ENCODE peak calls at places on chromosomes 5 and 9, in five cellular contexts. A is A549, G is GM12878, K is HepG2, P is K562. N is an unnamed sample.

GRCh38 chr9:113522419-113522818 is 58.9 kb downstream of the RGS3 start:
- DNase-seq in K (no peak), P (no peak), A (no peak), G (no peak), N (no peak)

GRCh38 chr5:124236366-124237231 is 509.8 kb downstream of the ZNF608 start:
- DNase-seq in P (no peak), K (no peak), G (no peak), A (no peak), N (no peak)

GRCh38 chr9:72601595-72601994 is 80.2 kb downstream of the TMC1 start:
- DNase-seq in A (no peak), P (no peak), G (no peak), K (no peak), N (no peak)

GRCh38 chr9:5643005-5643624 is 14.2 kb downstream of the RIC1 start:
- DNase-seq in K (no peak), G (no peak), P (no peak), A (no peak), N (no peak)

GRCh38 chr5:122126177-122126701 is 3.1 kb upstream of the ZNF474 start:
- DNase-seq in K (no peak), A (no peak), G (no peak), P (peak; percentile 93), N (peak; percentile 13)

GRCh38 chr5:6731465-6732237 is 18.4 kb downstream of the TENT4A start:
- DNase-seq in G (no peak), P (no peak), K (no peak), A (no peak), N (no peak)

GRCh38 chr9:89616411-89616810 is 11.6 kb downstream of the GADD45G start:
- DNase-seq in P (no peak), K (no peak), A (no peak), G (no peak), N (no peak)

GRCh38 chr5:78829811-78830499 is 155.2 kb downstream of the ARSB start:
- DNase-seq in G (no peak), P (no peak), K (no peak), A (no peak), N (no peak)

GRCh38 chr9:88007291-88007650 is 32.9 kb upstream of the CDK20 start:
- DNase-seq in P (no peak), G (no peak), K (no peak), A (no peak), N (no peak)

GRCh38 chr5:105413406-105413990 is 1850.9 kb upstream of the NUDT12 start:
- DNase-seq in G (no peak), K (no peak), P (peak; percentile 5), A (no peak), N (no peak)

GRCh38 chr5:127572930-127573329 is 55.5 kb downstream of the PRRC1 start:
- DNase-seq in K (no peak), P (peak; percentile 0), A (peak; percentile 7), G (no peak), N (peak; percentile 28)

GRCh38 chr5:159339451-159339850 is 9.2 kb upstream of the IL12B start:
- DNase-seq in G (no peak), A (no peak), P (no peak), K (no peak), N (no peak)

GRCh38 chr5:44536650-44537260 is 147.5 kb upstream of the FGF10 start:
- DNase-seq in G (no peak), K (peak; percentile 25), A (peak; percentile 10), P (peak; percentile 49), N (peak; percentile 79)

GRCh38 chr5:4124201-4124852 is 528.7 kb downstream of the IRX1 start:
- DNase-seq in K (no peak), P (no peak), A (no peak), G (no peak), N (no peak)

GRCh38 chr5:137706841-137707240 is 29.0 kb downstream of the KLHL3 start:
- DNase-seq in P (no peak), K (no peak), G (no peak), A (no peak), N (no peak)

GRCh38 chr5:96548941-96549340 is 113.2 kb upstream of the CAST start:
- DNase-seq in K (no peak), P (no peak), G (no peak), A (no peak), N (no peak)

GRCh38 chr9:125889524-125890473 is 142.6 kb downstream of the PBX3 start:
- DNase-seq in P (no peak), K (no peak), G (no peak), A (peak; percentile 23), N (peak; percentile 77)

GRCh38 chr9:130196643-130197042 is 24.4 kb downstream of the NCS1 start:
- DNase-seq in K (no peak), A (no peak), G (no peak), P (peak; percentile 54), N (no peak)

GRCh38 chr5:113295111-113295539 is 139.7 kb downstream of the TSSK1B start:
- DNase-seq in G (no peak), K (no peak), P (no peak), A (no peak), N (peak; percentile 10)

GRCh38 chr5:73974871-73975351 is 348.9 kb downstream of the ARHGEF28 start:
- DNase-seq in K (peak; percentile 43), P (no peak), A (no peak), G (no peak), N (no peak)

GRCh38 chr9:125240649-125240999 is 519 bp downstream of the HSPA5 start:
- DNase-seq in G (no peak), P (peak; percentile 74), A (no peak), K (peak; percentile 19), N (peak; percentile 36)

GRCh38 chr9:68733021-68733405 is 28.0 kb downstream of the PIP5K1B start:
- DNase-seq in G (no peak), A (no peak), P (no peak), K (no peak), N (no peak)

GRCh38 chr5:63401434-63402046 is 560.7 kb downstream of the HTR1A start:
- DNase-seq in G (peak; percentile 1), K (peak; percentile 35), P (peak; percentile 57), A (peak; percentile 8), N (peak; percentile 79)

GRCh38 chr5:106749826-106750225 is 920.9 kb downstream of the EFNA5 start:
- DNase-seq in G (no peak), P (no peak), A (no peak), K (no peak), N (no peak)

GRCh38 chr9:115359011-115359780 is 241.2 kb upstream of the TNC start:
- DNase-seq in K (no peak), A (no peak), G (no peak), P (no peak), N (no peak)

GRCh38 chr5:24268482-24269056 is 376.2 kb downstream of the CDH10 start:
- DNase-seq in K (no peak), G (no peak), A (no peak), P (no peak), N (no peak)

GRCh38 chr5:111494350-111494999 is 17.9 kb downstream of the STARD4 start:
- DNase-seq in G (peak; percentile 35), A (no peak), P (no peak), K (no peak), N (no peak)

GRCh38 chr5:139738193-139738592 is 57.4 kb upstream of the PSD2 start:
- DNase-seq in G (no peak), K (no peak), A (no peak), P (no peak), N (no peak)

GRCh38 chr9:128159073-128159783 is 837 bp upstream of the BBLN start:
- DNase-seq in A (no peak), K (peak; percentile 43), G (peak; percentile 37), P (peak; percentile 85), N (no peak)

GRCh38 chr5:58261605-58262004 is 198.3 kb downstream of the PLK2 start:
- DNase-seq in P (no peak), K (no peak), G (no peak), A (no peak), N (no peak)

GRCh38 chr5:58260243-58260642 is 199.6 kb downstream of the PLK2 start:
- DNase-seq in G (no peak), P (no peak), A (no peak), K (no peak), N (no peak)

GRCh38 chr5:58264276-58264675 is 195.6 kb downstream of the PLK2 start:
- DNase-seq in G (no peak), K (no peak), A (no peak), P (no peak), N (no peak)

GRCh38 chr5:58263291-58263690 is 196.6 kb downstream of the PLK2 start:
- DNase-seq in P (no peak), K (no peak), G (no peak), A (no peak), N (no peak)

GRCh38 chr5:58262226-58262625 is 197.7 kb downstream of the PLK2 start:
- DNase-seq in P (no peak), A (no peak), G (no peak), K (no peak), N (no peak)
- TF ChIP-seq JUNB in P (no peak), A (no peak), G (no peak), K (no peak), N (no peak)

GRCh38 chr5:2721739-2722138 is 29.7 kb downstream of the IRX2 start:
- DNase-seq in A (no peak), K (no peak), P (no peak), G (no peak), N (no peak)

GRCh38 chr5:2715856-2716255 is 35.6 kb downstream of the IRX2 start:
- DNase-seq in K (no peak), G (no peak), P (no peak), A (no peak), N (no peak)

GRCh38 chr5:2722901-2723300 is 28.6 kb downstream of the IRX2 start:
- DNase-seq in A (no peak), G (no peak), K (no peak), P (no peak), N (no peak)

GRCh38 chr5:2714805-2715204 is 36.7 kb downstream of the IRX2 start:
- DNase-seq in A (no peak), K (no peak), G (no peak), P (no peak), N (no peak)

DNA sequence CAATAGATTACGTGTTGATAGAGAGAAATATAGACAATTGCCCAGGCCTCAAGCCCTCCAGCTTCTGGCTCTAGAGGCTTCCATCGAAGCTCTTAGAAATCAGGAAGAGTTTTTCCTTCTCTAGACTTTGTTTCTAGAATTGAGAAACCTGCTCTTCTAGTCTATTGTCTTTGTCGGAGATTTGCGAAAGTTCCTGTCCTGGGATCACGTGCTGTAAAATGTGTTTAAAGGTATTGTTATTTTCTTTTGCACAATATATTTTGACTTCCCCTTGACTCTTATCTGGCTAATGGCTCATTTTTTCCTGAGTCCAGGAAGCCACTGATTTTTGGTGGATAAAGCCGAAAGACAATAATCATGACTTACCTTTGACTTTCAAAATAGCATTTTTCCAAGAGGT is 32.1 kb downstream of the IRX2 start:
- DNase-seq in A (no peak), P (no peak), K (no peak), G (no peak), N (no peak)
- H3K4me3 ChIP-seq in A (no peak overlapping the region), P (no peak overlapping the region), K (no peak overlapping the region), G (no peak overlapping the region), N (no peak overlapping the region)

GRCh38 chr5:160486573-160486972 is 64.9 kb downstream of the PTTG1 start:
- DNase-seq in A (no peak), K (no peak), P (no peak), G (no peak), N (no peak)
- TF ChIP-seq JUNB in A (no peak), K (no peak), P (no peak), G (peak; percentile 50), N (no peak)

GRCh38 chr9:92245005-92245797 is 48.3 kb downstream of the IARS1 start:
- DNase-seq in P (no peak), G (no peak), K (no peak), A (no peak), N (no peak)
- H3K4me3 ChIP-seq in P (no peak overlapping the region), G (no peak overlapping the region), K (no peak overlapping the region), A (no peak overlapping the region), N (no peak overlapping the region)

GRCh38 chr5:58447231-58447630 is 12.7 kb downstream of the PLK2 start:
- DNase-seq in K (no peak), P (no peak), A (no peak), G (no peak), N (no peak)
- TF ChIP-seq JUNB in K (no peak), P (no peak), A (no peak), G (no peak), N (no peak)